ENCODE peak calls at places on chromosomes 1 and 21, in eight cellular contexts. H is GM23248; M is cardiac muscle cell; I is WERI-Rb-1; C is left lung; K is CD4-positive, alpha-beta memory T cell; G is SJSA1; O is MM.1S. Y is an unnamed sample. For H3K27me3, the result is how much of the 10 kb centered on the place peaks cover.

GRCh38 chr1:201329286-201329685 is 46.0 kb downstream of the PKP1 start:
- DNase-seq in H (peak), M (peak), I (no peak), C (no peak), K (no peak), G (no peak), O (no peak), Y (no peak)

GRCh38 chr1:226603030-226603960 is 54.7 kb downstream of the STUM start:
- DNase-seq in H (peak), M (no peak), I (no peak), C (no peak), K (no peak), G (peak), O (peak), Y (peak)

GRCh38 chr21:36038701-36039497 is 21.4 kb downstream of the SETD4 start:
- DNase-seq in H (no peak), M (no peak), I (no peak), C (no peak), K (no peak), G (no peak), O (peak), Y (no peak)

GRCh38 chr1:159752135-159752580 is 28.6 kb upstream of the DUSP23 start:
- DNase-seq in H (peak), M (no peak), I (no peak), C (no peak), K (no peak), G (no peak), O (no peak), Y (peak)

GRCh38 chr21:46517361-46517760 is 58.7 kb downstream of the DIP2A start:
- DNase-seq in H (no peak), M (no peak), I (no peak), C (no peak), K (no peak), G (no peak), O (no peak), Y (no peak)

GRCh38 chr1:182229907-182230522 is 161.6 kb downstream of the GLUL start:
- DNase-seq in H (peak), M (peak), I (peak), C (no peak), K (no peak), G (no peak), O (no peak), Y (no peak)

GRCh38 chr1:45400049-45400448 is 59.8 kb upstream of the MUTYH start:
- DNase-seq in H (no peak), M (no peak), I (no peak), C (no peak), K (no peak), G (no peak), O (no peak), Y (no peak)

GRCh38 chr1:31509124-31510072 is 66.9 kb upstream of the TINAGL1 start:
- DNase-seq in H (no peak), M (no peak), I (no peak), C (no peak), K (no peak), G (no peak), O (peak), Y (no peak)

GRCh38 chr1:177257128-177257527 is 86.4 kb downstream of the BRINP2 start:
- DNase-seq in H (no peak), M (no peak), I (no peak), C (peak), K (no peak), G (no peak), O (no peak), Y (no peak)

GRCh38 chr1:227764019-227764391 is 28.8 kb downstream of the SNAP47 start:
- DNase-seq in H (peak), M (no peak), I (no peak), C (no peak), K (no peak), G (no peak), O (no peak), Y (no peak)

GRCh38 chr1:215606564-215607168 is 39.6 kb downstream of the KCTD3 start:
- DNase-seq in H (peak), M (no peak), I (no peak), C (no peak), K (no peak), G (no peak), O (peak), Y (no peak)

GRCh38 chr1:67404212-67404620 is 26.0 kb downstream of the SERBP1 start:
- DNase-seq in H (peak), M (no peak), I (peak), C (no peak), K (no peak), G (no peak), O (no peak), Y (no peak)

GRCh38 chr1:32138965-32139364 is 31.1 kb downstream of the KPNA6 start:
- DNase-seq in H (peak), M (no peak), I (no peak), C (no peak), K (no peak), G (peak), O (no peak), Y (peak)

GRCh38 chr1:153649867-153650235 is 8.7 kb upstream of the SNAPIN start:
- DNase-seq in H (no peak), M (no peak), I (no peak), C (no peak), K (no peak), G (no peak), O (no peak), Y (no peak)

GRCh38 chr1:110591956-110592355 is 14.2 kb downstream of the KCNA2 start:
- DNase-seq in H (no peak), M (no peak), I (no peak), C (no peak), K (no peak), G (no peak), O (no peak), Y (no peak)

GRCh38 chr1:167492509-167492910 is 25.8 kb downstream of the CD247 start:
- DNase-seq in H (no peak), M (no peak), I (no peak), C (no peak), K (no peak), G (no peak), O (no peak), Y (no peak)

GRCh38 chr1:54324750-54325704 is 81.2 kb downstream of the SSBP3 start:
- DNase-seq in H (no peak), M (no peak), I (no peak), C (no peak), K (no peak), G (no peak), O (no peak), Y (no peak)

GRCh38 chr21:34797926-34798595 is 129.3 kb downstream of the CLIC6 start:
- DNase-seq in H (no peak), M (no peak), I (no peak), C (no peak), K (no peak), G (no peak), O (no peak), Y (no peak)

GRCh38 chr1:5448486-5448885 is 543.7 kb downstream of the NPHP4 start:
- DNase-seq in H (no peak), M (no peak), I (peak), C (no peak), K (peak), G (no peak), O (no peak), Y (no peak)

GRCh38 chr21:41766051-41766882 is 585 bp downstream of the RIPK4 start:
- DNase-seq in H (peak), M (no peak), I (no peak), C (no peak), K (no peak), G (no peak), O (no peak), Y (no peak)

GRCh38 chr1:110210604-110211502 is 739 bp downstream of the KCNC4 start:
- DNase-seq in H (peak), M (peak), I (peak), C (peak), K (peak), G (peak), O (peak), Y (peak)

GRCh38 chr1:184801503-184801902 is 46.8 kb upstream of the EDEM3 start:
- DNase-seq in H (peak), M (no peak), I (no peak), C (no peak), K (no peak), G (no peak), O (no peak), Y (peak)

GRCh38 chr1:55249646-55250398 is 34.7 kb upstream of the USP24 start:
- DNase-seq in H (no peak), M (no peak), I (peak), C (no peak), K (no peak), G (no peak), O (no peak), Y (no peak)

GRCh38 chr1:218299416-218299815 is 14.3 kb downstream of the RRP15 start:
- DNase-seq in H (peak), M (peak), I (no peak), C (no peak), K (no peak), G (peak), O (peak), Y (peak)

GRCh38 chr1:210332719-210333398 is 4.2 kb downstream of the HHAT start:
- DNase-seq in H (no peak), M (no peak), I (no peak), C (no peak), K (peak), G (no peak), O (peak), Y (no peak)

GRCh38 chr1:8702121-8702520 is 115.3 kb downstream of the RERE start:
- DNase-seq in H (peak), M (peak), I (peak), C (no peak), K (no peak), G (peak), O (peak), Y (peak)

GRCh38 chr1:21289127-21289526 is 1.1 kb downstream of the ECE1 start:
- DNase-seq in H (no peak), M (no peak), I (no peak), C (no peak), K (no peak), G (no peak), O (no peak), Y (no peak)

GRCh38 chr1:25140073-25140797 is 92.1 kb downstream of the SYF2 start:
- DNase-seq in H (no peak), M (no peak), I (peak), C (peak), K (no peak), G (no peak), O (no peak), Y (no peak)

GRCh38 chr1:84504580-84505021 is 1.6 kb upstream of the SPATA1 start:
- DNase-seq in H (peak), M (peak), I (no peak), C (no peak), K (no peak), G (peak), O (no peak), Y (peak)

GRCh38 chr21:37008705-37009104 is 2.2 kb downstream of the RIPPLY3 start:
- DNase-seq in H (no peak), M (no peak), I (no peak), C (no peak), K (no peak), G (no peak), O (no peak), Y (no peak)

DNA sequence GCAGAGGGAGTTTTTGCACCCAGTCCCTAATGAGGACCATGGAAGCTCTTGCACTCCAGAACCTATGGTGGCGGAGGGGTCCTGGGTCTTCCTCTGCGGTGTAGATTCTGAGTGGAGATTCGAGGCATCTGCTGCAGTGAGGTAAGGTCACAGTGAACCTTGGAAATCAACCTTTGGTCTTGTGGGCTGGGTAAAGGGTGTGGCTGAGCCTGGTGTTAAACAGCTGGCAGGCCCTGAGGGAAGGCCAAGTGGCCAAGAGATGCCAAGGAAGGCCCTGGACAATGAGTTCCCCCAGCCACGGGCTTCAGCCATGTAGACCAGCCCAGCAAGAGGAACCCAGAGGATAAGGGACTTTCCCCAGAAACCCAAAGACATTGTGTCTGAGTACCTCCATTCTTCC is 137.2 kb upstream of the ETS2 start:
- DNase-seq in H (no peak), M (no peak), I (no peak), C (no peak), K (no peak), G (no peak), O (no peak), Y (no peak)
- H3K27me3 ChIP-seq in H (half or more), M (under half), I (under half), C (under half), K (under half), G (under half), O (under half), Y (under half)

DNA sequence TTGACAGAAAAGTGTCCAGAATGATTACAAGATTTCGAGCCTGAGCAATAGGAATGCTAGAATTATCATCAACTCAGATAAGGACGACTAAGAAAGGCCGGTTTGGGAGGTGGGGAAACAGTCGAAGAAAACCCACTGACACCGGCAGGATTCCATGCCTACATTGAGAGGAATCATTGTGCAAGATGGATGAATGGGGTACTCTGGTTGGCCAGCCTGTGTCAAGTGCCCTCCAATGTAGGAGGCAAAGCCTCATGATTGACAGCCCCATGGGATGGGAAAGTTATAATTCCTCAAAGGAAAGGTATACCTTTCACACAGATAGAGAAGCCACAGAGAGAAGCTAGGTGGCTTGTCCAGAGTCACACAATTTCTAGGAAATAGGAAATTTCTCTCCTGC is 153.5 kb upstream of the CTTNBP2NL start:
- DNase-seq in H (no peak), M (no peak), I (no peak), C (no peak), K (no peak), G (no peak), O (no peak), Y (no peak)
- H3K27me3 ChIP-seq in H (under half), M (under half), I (under half), C (under half), K (under half), G (under half), O (under half), Y (under half)

GRCh38 chr21:45363921-45364463 is 41.0 kb upstream of the COL18A1 start:
- DNase-seq in H (peak), M (no peak), I (no peak), C (peak), K (no peak), G (peak), O (no peak), Y (peak)
- H3K27me3 ChIP-seq in H (under half), M (under half), I (under half), C (under half), K (under half), G (under half), O (half or more), Y (under half)

GRCh38 chr1:94257451-94257850 is 20.1 kb upstream of the ARHGAP29 start:
- DNase-seq in H (no peak), M (no peak), I (no peak), C (no peak), K (no peak), G (no peak), O (no peak), Y (no peak)
- H3K27me3 ChIP-seq in H (under half), M (half or more), I (under half), C (under half), K (under half), G (under half), O (under half), Y (under half)

DNA sequence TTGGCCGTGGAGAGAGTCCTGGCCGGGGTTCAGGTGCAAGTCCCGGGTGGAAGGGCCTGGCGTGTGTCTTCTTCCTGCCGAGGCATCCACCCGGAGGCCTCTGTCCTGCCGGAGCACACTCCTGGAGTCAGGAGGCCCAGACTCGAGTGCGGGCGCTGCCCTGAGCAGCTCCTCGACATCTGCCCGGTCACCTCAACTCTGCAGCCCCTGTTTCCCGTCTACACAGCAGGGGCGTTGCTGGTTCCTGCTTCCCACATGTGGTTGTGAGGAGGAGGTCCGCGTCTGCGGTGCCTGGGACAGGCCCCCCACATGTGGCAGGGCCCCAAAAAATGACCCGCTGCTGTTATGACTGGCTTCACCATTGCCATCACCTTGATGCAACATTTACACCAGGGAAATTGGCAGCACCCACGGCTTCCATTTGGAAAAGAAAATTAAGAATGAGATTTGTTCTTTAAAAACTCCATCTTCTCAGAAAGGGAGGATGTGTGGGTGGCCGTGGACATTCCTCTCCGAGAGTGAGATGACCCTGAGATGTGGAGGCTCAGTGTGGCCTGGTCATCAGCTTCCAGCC is 169.8 kb downstream of the PRDM16 start:
- DNase-seq in H (no peak), M (no peak), I (no peak), C (no peak), K (no peak), G (no peak), O (no peak), Y (no peak)
- H3K27me3 ChIP-seq in H (under half), M (under half), I (under half), C (under half), K (under half), G (under half), O (half or more), Y (under half)

DNA sequence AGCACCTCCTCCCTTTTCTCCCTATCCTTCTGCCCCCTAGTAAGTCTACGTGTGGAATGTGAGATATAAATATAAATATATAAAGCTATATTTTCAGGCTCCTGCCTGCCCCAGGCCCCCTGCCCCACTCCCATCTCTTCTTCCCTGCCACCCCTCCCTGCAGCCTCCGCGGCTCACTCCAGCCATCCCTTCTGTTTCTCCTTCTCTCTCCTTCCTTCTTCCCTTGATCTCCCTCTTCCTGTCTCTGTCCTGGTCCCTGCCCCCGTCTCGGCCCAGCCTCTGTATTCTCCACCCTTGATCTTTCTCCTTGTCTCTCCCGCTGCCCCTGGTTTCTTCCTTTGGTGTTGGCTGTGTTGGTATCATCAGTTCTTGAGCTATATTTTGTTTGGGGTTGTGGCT is 23.2 kb downstream of the DMBX1 start:
- DNase-seq in H (no peak), M (no peak), I (no peak), C (peak), K (no peak), G (no peak), O (no peak), Y (no peak)
- H3K27me3 ChIP-seq in H (under half), M (under half), I (under half), C (under half), K (under half), G (under half), O (under half), Y (under half)

GRCh38 chr1:27527223-27527856 is 37.4 kb upstream of the WASF2 start:
- DNase-seq in H (no peak), M (peak), I (peak), C (no peak), K (peak), G (no peak), O (no peak), Y (no peak)

GRCh38 chr1:27527857-27528700 is 38.1 kb upstream of the WASF2 start:
- DNase-seq in H (peak), M (peak), I (peak), C (peak), K (peak), G (no peak), O (peak), Y (peak)

GRCh38 chr1:27526569-27527222 is 36.7 kb upstream of the WASF2 start:
- DNase-seq in H (no peak), M (no peak), I (no peak), C (no peak), K (no peak), G (no peak), O (no peak), Y (no peak)

GRCh38 chr1:27523666-27524020 is 33.7 kb upstream of the WASF2 start:
- DNase-seq in H (no peak), M (no peak), I (no peak), C (no peak), K (no peak), G (no peak), O (no peak), Y (no peak)

GRCh38 chr1:27525296-27526271 is 35.6 kb upstream of the WASF2 start:
- DNase-seq in H (peak), M (peak), I (peak), C (peak), K (peak), G (no peak), O (no peak), Y (no peak)
- H3K27me3 ChIP-seq in H (under half), M (under half), I (under half), C (under half), K (under half), G (under half), O (under half), Y (under half)

DNA sequence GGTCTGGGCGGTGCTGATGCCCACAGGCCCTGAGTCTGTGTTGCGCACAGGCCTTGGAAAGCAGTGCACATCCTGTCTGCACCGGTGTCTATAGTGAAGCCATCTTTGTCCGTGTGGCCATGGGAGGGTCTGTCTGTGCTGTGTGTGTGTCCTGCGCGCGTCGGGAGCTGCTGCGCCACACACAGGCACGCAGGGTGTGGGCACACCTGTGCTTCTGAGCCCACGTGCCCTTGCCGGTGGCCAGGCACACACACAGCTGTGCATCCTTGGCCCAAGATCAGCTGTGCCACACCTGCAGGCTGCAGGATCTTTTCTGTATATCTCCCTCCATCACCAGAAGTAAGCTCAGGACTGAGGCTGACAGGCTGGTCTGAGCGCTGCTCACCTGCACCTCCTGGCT is 3.2 kb upstream of the SAMD11 start:
- DNase-seq in H (no peak), M (no peak), I (no peak), C (no peak), K (no peak), G (peak), O (no peak), Y (no peak)
- H3K27me3 ChIP-seq in H (under half), M (under half), I (under half), C (under half), K (under half), G (under half), O (half or more), Y (under half)